ENCODE peak calls at places on chromosomes 3 and 15, in six cellular contexts. H, J, K, R, P and Y are unnamed samples.

GRCh38 chr15:54722342-54722986 is 474.3 kb downstream of the RSL24D1 start:
- DNase-seq in K (no peak), J (no peak), H (no peak), R (no peak), P (no peak), Y (no peak)

GRCh38 chr3:58163234-58163633 is 47.5 kb downstream of the DNASE1L3 start:
- DNase-seq in P (no peak), H (peak), R (no peak), K (no peak), J (no peak), Y (no peak)

GRCh38 chr3:28053759-28054158 is 187.7 kb upstream of the CMC1 start:
- DNase-seq in J (no peak), K (no peak), H (peak), R (no peak), P (no peak), Y (no peak)

GRCh38 chr3:158970006-158970405 is 168.2 kb downstream of the MFSD1 start:
- DNase-seq in J (no peak), R (no peak), P (peak), H (no peak), K (no peak), Y (no peak)

GRCh38 chr15:64213646-64214045 is 50.8 kb upstream of the PPIB start:
- DNase-seq in J (no peak), R (no peak), K (no peak), H (peak), P (no peak), Y (no peak)

GRCh38 chr3:129313983-129314756 is 35.5 kb downstream of the HMCES start:
- DNase-seq in H (peak), K (no peak), P (peak), R (peak), J (peak), Y (no peak)

GRCh38 chr3:46926871-46927717 is 49.5 kb downstream of the CCDC12 start:
- DNase-seq in H (no peak), K (no peak), J (no peak), P (no peak), R (no peak), Y (no peak)

GRCh38 chr3:127743676-127744075 is 70.9 kb downstream of the ABTB1 start:
- DNase-seq in P (no peak), K (no peak), R (no peak), J (no peak), H (no peak), Y (no peak)

GRCh38 chr15:90002428-90002844 is 1.3 kb downstream of the ZNF710 start:
- DNase-seq in H (peak), K (no peak), P (peak), R (peak), J (peak), Y (no peak)

GRCh38 chr15:51870774-51871173 is 41.3 kb downstream of the TMOD3 start:
- DNase-seq in K (no peak), P (no peak), J (no peak), R (no peak), H (no peak), Y (no peak)

GRCh38 chr15:74423443-74424257 is 10.1 kb downstream of the SEMA7A start:
- DNase-seq in H (no peak), J (no peak), P (no peak), K (no peak), R (no peak), Y (no peak)

GRCh38 chr3:165874663-165875489 is 37.7 kb upstream of the BCHE start:
- DNase-seq in R (no peak), H (no peak), P (no peak), J (peak), K (no peak), Y (no peak)

GRCh38 chr3:188476930-188477329 is 323.0 kb downstream of the LPP start:
- DNase-seq in R (peak), P (no peak), H (no peak), K (no peak), J (peak), Y (no peak)

GRCh38 chr15:55710286-55710685 is 32.7 kb downstream of the PRTG start:
- DNase-seq in J (no peak), K (no peak), H (no peak), R (no peak), P (no peak), Y (no peak)

GRCh38 chr3:72745146-72745976 is 102.9 kb downstream of the SHQ1 start:
- DNase-seq in K (no peak), P (no peak), R (no peak), J (peak), H (peak), Y (no peak)

GRCh38 chr3:13022348-13023250 is 50.6 kb downstream of the IQSEC1 start:
- DNase-seq in R (peak), P (peak), H (peak), J (peak), K (peak), Y (no peak)

GRCh38 chr3:52714335-52715302 is 8.7 kb downstream of the SPCS1 start:
- DNase-seq in K (peak), P (no peak), R (no peak), H (no peak), J (peak), Y (peak)

GRCh38 chr3:4821331-4821730 is 157.9 kb upstream of the BHLHE40 start:
- DNase-seq in J (peak), H (no peak), R (no peak), K (no peak), P (peak), Y (no peak)

DNA sequence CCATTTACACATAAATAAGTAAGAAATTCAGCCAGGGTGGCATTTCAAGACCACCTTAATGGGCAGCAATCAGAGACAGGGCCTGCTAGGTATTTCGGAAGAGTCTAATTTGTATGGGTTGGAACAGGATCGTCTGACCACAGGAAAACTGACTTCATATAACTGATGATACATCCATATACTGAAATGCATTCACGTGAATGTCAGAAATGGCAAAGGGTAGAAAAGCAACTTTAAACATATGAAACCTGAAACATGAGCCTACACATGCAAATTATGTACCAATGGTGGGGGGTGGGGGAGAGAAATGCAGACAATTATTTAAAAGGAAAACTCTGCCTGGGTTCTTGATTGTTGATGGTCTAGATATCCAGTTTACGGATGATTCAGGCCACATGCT is 582.2 kb downstream of the FOXP1 start:
- DNase-seq in J (no peak), R (no peak), P (no peak), K (no peak), H (peak), Y (no peak)
- H3K4me3 ChIP-seq in J (no peak), R (no peak), P (no peak), K (no peak), H (no peak), Y (no peak)

DNA sequence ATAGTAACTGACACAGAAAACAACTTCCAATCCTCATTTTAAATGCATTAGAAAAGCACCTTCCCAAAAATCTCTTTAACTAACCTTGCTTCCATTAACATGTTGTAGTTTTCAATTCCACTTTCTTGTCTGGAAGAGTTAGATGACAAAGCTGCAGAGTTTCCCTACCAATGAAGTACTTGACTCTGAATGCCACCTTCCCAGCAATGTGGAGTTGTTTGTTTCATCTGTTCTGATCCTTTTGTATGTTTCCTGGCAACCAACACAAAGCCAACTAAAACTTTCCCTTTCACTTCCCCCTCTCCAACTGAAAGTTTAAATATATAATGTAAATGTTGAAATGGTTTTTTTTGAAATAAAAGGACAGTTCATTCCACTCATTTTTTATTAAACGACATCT is at the start of gene WDR49:
- DNase-seq in H (no peak), K (peak), P (peak), R (peak), J (peak), Y (peak)
- H2BK120ac ChIP-seq in H (no peak), K (peak), P (no peak), R (no peak), J (no peak), Y (no peak)

DNA sequence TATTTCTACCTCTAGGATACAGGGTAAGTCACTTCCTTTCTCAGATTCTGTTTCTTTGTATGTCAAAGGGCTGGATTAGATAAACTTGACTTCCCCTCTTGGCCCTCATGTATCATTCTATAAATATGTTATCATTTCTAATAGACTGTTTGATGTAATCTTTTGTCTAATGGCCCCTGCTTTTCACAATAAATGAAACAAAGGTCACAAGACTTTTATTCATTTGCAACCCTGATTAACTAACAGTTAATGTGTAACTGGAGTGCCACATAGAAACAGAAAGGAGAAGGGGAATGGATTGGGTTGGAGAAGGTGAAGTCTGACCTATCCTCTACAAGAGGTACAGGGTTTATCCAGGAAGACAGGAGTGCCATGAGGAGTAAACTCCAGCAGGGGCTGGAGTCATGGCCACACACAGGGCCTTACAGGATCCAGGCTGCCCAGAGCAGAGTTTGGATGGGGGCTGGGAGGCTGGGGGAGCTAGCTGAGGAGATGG is 8.0 kb upstream of the B3GNT5 start:
- DNase-seq in J (peak), P (no peak), K (no peak), R (no peak), H (no peak), Y (no peak)
- H3K4me3 ChIP-seq in J (no peak), P (no peak), K (no peak), R (no peak), H (no peak), Y (no peak)

GRCh38 chr3:125605771-125606170 is 10.5 kb upstream of the OSBPL11 start:
- DNase-seq in K (no peak), R (no peak), J (no peak), P (no peak), H (no peak), Y (no peak)
- H2BK120ac ChIP-seq in K (peak), R (no peak), J (no peak), P (no peak), H (no peak), Y (no peak)

DNA sequence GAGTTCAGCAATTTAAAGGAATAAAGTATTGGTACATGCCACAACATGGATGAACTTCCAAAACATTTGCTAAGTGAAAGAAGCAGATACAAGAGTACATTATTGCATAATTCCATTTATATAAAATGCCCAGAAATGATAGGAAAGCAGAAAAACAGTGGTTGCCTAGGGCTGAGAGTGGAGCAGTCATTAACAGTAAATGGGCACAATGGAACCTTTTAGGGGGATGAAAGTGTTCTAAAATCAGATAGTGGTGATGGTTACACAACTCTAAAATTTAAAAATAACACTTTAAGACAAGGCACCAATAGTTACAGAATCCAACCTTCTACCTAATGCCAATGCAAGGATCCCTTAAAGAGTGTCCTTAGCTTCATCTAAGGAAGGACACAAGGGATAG is 34.6 kb downstream of the MSL2 start:
- DNase-seq in R (no peak), J (no peak), K (no peak), P (no peak), H (no peak), Y (no peak)
- H3K4me3 ChIP-seq in R (no peak), J (no peak), K (no peak), P (no peak), H (no peak), Y (no peak)

DNA sequence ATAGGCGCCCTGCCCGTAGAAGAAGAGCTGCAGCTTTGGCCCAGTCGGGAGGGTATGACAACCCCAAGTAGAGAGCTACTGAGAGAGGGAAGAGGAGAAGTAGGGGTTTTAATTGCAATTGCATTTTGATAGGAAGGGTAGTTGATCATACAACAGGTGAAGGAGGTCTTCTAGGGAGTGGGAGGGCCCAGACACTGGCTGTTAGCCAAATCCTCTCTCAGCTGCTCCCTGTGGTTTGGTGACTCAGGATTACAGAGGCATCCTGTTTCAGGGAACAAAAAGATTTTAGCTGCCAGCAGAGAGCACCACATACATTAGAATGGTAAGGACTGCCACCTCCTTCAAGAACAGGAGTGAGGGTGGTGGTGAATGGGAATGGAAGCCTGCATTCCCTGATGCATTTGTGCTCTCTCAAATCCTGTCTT is 408.9 kb upstream of the THBS1 start:
- DNase-seq in P (peak), H (peak), K (peak), R (peak), J (peak), Y (peak)
- H2BK120ac ChIP-seq in P (peak), H (peak), K (no peak), R (peak), J (no peak), Y (no peak)

GRCh38 chr3:196202516-196202970 is 8.7 kb downstream of the ZDHHC19 start:
- DNase-seq in H (peak), J (no peak), P (peak), K (no peak), R (peak), Y (no peak)

GRCh38 chr3:196198081-196198675 is 13.0 kb downstream of the ZDHHC19 start:
- DNase-seq in R (no peak), K (no peak), P (no peak), J (no peak), H (no peak), Y (no peak)

GRCh38 chr3:196195664-196196255 is 15.4 kb downstream of the ZDHHC19 start:
- DNase-seq in J (no peak), K (no peak), H (no peak), R (no peak), P (no peak), Y (no peak)

GRCh38 chr3:196197524-196197923 is 13.7 kb downstream of the ZDHHC19 start:
- DNase-seq in P (no peak), J (no peak), H (no peak), K (no peak), R (no peak), Y (no peak)

GRCh38 chr3:196198771-196199753 is 12.1 kb downstream of the ZDHHC19 start:
- DNase-seq in J (peak), R (no peak), K (no peak), H (no peak), P (peak), Y (no peak)
- H3K4me3 ChIP-seq in J (no peak), R (no peak), K (no peak), H (no peak), P (no peak), Y (no peak)

GRCh38 chr3:160565442-160566403 is at the start of gene KPNA4:
- DNase-seq in J (peak), K (peak), R (peak), H (peak), P (peak), Y (peak)
- H2BK120ac ChIP-seq in J (peak), K (no peak), R (peak), H (peak), P (peak), Y (peak)